ENCODE peak calls at places on chromosomes 16 and 17, in four cellular contexts. One of them, this sample, is unnamed.

GRCh38 chr17:8447816-8448215 is 12.1 kb downstream of the NDEL1 start:
- DNase-seq in HL-60: no peak
- DNase-seq in HepG2: peak; percentile 57
- DNase-seq in Panc1: no peak
- DNase-seq in this sample: no peak

GRCh38 chr17:32525116-32525515 is 38.3 kb downstream of the CDK5R1 start:
- DNase-seq in HL-60: no peak
- DNase-seq in HepG2: no peak
- DNase-seq in Panc1: no peak
- DNase-seq in this sample: no peak

GRCh38 chr16:20336955-20337354 is 9.6 kb upstream of the GP2 start:
- DNase-seq in HL-60: no peak
- DNase-seq in HepG2: no peak
- DNase-seq in Panc1: no peak
- DNase-seq in this sample: no peak

GRCh38 chr17:68401288-68401687 is 56.0 kb downstream of the WIPI1 start:
- DNase-seq in HL-60: no peak
- DNase-seq in HepG2: no peak
- DNase-seq in Panc1: no peak
- DNase-seq in this sample: no peak

GRCh38 chr17:38421871-38422819 is 6.1 kb upstream of the ARHGAP23 start:
- DNase-seq in HL-60: no peak
- DNase-seq in HepG2: no peak
- DNase-seq in Panc1: no peak
- DNase-seq in this sample: no peak

GRCh38 chr17:82536220-82537201 is 17.0 kb downstream of the FOXK2 start:
- DNase-seq in HL-60: no peak
- DNase-seq in HepG2: no peak
- DNase-seq in Panc1: no peak
- DNase-seq in this sample: peak; percentile 30

GRCh38 chr16:58021661-58022551 is 3.6 kb upstream of the MMP15 start:
- DNase-seq in HL-60: no peak
- DNase-seq in HepG2: no peak
- DNase-seq in Panc1: no peak
- DNase-seq in this sample: no peak

GRCh38 chr17:550041-550398 is 164.6 kb downstream of the VPS53 start:
- DNase-seq in HL-60: no peak
- DNase-seq in HepG2: no peak
- DNase-seq in Panc1: no peak
- DNase-seq in this sample: no peak

GRCh38 chr16:55434000-55434399 is 45.0 kb upstream of the MMP2 start:
- DNase-seq in HL-60: no peak
- DNase-seq in HepG2: no peak
- DNase-seq in Panc1: no peak
- DNase-seq in this sample: no peak

GRCh38 chr16:29757950-29758466 is 12.2 kb upstream of the C16orf54 start:
- DNase-seq in HL-60: no peak
- DNase-seq in HepG2: peak; percentile 82
- DNase-seq in Panc1: no peak
- DNase-seq in this sample: no peak

GRCh38 chr17:44345497-44346026 is 460 bp downstream of the GRN start:
- DNase-seq in HL-60: peak; percentile 84
- DNase-seq in HepG2: peak; percentile 79
- DNase-seq in Panc1: no peak
- DNase-seq in this sample: peak; percentile 51

GRCh38 chr17:17351356-17351891 is 48.3 kb downstream of the NT5M start:
- DNase-seq in HL-60: no peak
- DNase-seq in HepG2: no peak
- DNase-seq in Panc1: no peak
- DNase-seq in this sample: no peak

GRCh38 chr17:61412860-61413653 is 13.4 kb downstream of the TBX2 start:
- DNase-seq in HL-60: no peak
- DNase-seq in HepG2: peak; percentile 75
- DNase-seq in Panc1: no peak
- DNase-seq in this sample: no peak

GRCh38 chr16:61820398-61820797 is 215.8 kb downstream of the CDH8 start:
- DNase-seq in HL-60: no peak
- DNase-seq in HepG2: no peak
- DNase-seq in Panc1: no peak
- DNase-seq in this sample: no peak

GRCh38 chr16:50534556-50534955 is 13.6 kb upstream of the NKD1 start:
- DNase-seq in HL-60: no peak
- DNase-seq in HepG2: no peak
- DNase-seq in Panc1: no peak
- DNase-seq in this sample: no peak

GRCh38 chr17:43453331-43453812 is 30.4 kb upstream of the DHX8 start:
- DNase-seq in HL-60: no peak
- DNase-seq in HepG2: no peak
- DNase-seq in Panc1: no peak
- DNase-seq in this sample: no peak

GRCh38 chr17:61135782-61136181 is 263.9 kb upstream of the TBX2 start:
- DNase-seq in HL-60: no peak
- DNase-seq in HepG2: no peak
- DNase-seq in Panc1: no peak
- DNase-seq in this sample: no peak

GRCh38 chr16:48522041-48522440 is 87.9 kb downstream of the N4BP1 start:
- DNase-seq in HL-60: no peak
- DNase-seq in HepG2: no peak
- DNase-seq in Panc1: no peak
- DNase-seq in this sample: no peak

GRCh38 chr17:7114241-7114874 is at the start of gene ASGR2:
- DNase-seq in HL-60: no peak
- DNase-seq in HepG2: peak; percentile 98
- DNase-seq in Panc1: no peak
- DNase-seq in this sample: no peak

GRCh38 chr16:27515874-27516353 is 33.8 kb downstream of the GTF3C1 start:
- DNase-seq in HL-60: no peak
- DNase-seq in HepG2: peak; percentile 36
- DNase-seq in Panc1: no peak
- DNase-seq in this sample: no peak

GRCh38 chr16:27472091-27473020 is 70.4 kb downstream of the IL21R start:
- DNase-seq in HL-60: no peak
- DNase-seq in HepG2: no peak
- DNase-seq in Panc1: no peak
- DNase-seq in this sample: no peak

GRCh38 chr17:27602721-27603445 is 28.1 kb upstream of the LGALS9 start:
- DNase-seq in HL-60: peak; percentile 54
- DNase-seq in HepG2: peak; percentile 42
- DNase-seq in Panc1: peak; percentile 38
- DNase-seq in this sample: peak; percentile 60

GRCh38 chr17:9973689-9974459 is 68.8 kb upstream of the RCVRN start:
- DNase-seq in HL-60: no peak
- DNase-seq in HepG2: peak; percentile 11
- DNase-seq in Panc1: no peak
- DNase-seq in this sample: no peak

GRCh38 chr16:10314811-10315210 is 71.0 kb upstream of the ATF7IP2 start:
- DNase-seq in HL-60: no peak
- DNase-seq in HepG2: peak; percentile 65
- DNase-seq in Panc1: no peak
- DNase-seq in this sample: no peak

GRCh38 chr16:90040152-90041023 is 21.1 kb upstream of the DBNDD1 start:
- DNase-seq in HL-60: no peak
- DNase-seq in HepG2: no peak
- DNase-seq in Panc1: no peak
- DNase-seq in this sample: no peak
- H3K27ac ChIP-seq in HL-60: no peak overlapping the region
- H3K27ac ChIP-seq in HepG2: no peak overlapping the region
- H3K27ac ChIP-seq in Panc1: no peak overlapping the region
- H3K27ac ChIP-seq in this sample: no peak overlapping the region

GRCh38 chr17:41689497-41690299 is 1.0 kb downstream of the EIF1 start:
- DNase-seq in HL-60: no peak
- DNase-seq in HepG2: peak; percentile 69
- DNase-seq in Panc1: no peak
- DNase-seq in this sample: peak; percentile 33
- TF ChIP-seq POLR2AphosphoS5 in HL-60: peak; percentile 11
- TF ChIP-seq POLR2AphosphoS5 in HepG2: peak; percentile 3
- TF ChIP-seq POLR2AphosphoS5 in Panc1: no peak
- TF ChIP-seq POLR2AphosphoS5 in this sample: no peak

DNA sequence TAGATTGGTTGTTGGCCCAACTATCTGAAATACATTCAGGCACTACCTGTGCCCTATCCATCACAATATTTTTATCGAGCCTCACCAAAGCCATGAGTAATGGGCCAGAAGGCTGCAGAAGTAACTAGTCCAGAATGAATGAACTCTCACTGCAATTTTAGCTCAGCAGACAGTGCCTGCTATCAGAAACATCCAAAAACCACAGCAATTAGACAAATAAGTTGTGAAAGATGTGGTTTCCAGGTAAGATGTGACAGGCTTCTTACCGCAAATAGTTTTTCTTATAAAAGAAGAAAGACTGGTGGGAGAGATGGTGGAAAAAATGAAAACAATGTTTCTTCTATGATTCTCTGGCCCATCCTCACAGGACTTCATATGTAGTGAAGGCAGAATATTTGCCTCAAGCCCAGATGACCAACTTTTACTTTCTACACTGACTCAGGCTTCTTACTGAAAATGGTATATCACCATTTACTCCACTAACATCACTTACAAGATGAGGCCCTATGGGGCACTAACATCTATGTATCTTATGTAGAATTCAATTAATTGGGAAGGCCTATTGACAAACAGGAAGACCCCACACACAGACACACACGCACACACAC is 9.8 kb upstream of the RFFL start:
- DNase-seq in HL-60: no peak
- DNase-seq in HepG2: no peak
- DNase-seq in Panc1: no peak
- DNase-seq in this sample: no peak
- H3K27ac ChIP-seq in HL-60: no peak overlapping the region
- H3K27ac ChIP-seq in HepG2: peak overlapping the region; percentile 21
- H3K27ac ChIP-seq in Panc1: no peak overlapping the region
- H3K27ac ChIP-seq in this sample: no peak overlapping the region

GRCh38 chr17:63837962-63838585 is 4.4 kb downstream of the SMARCD2 start:
- DNase-seq in HL-60: no peak
- DNase-seq in HepG2: no peak
- DNase-seq in Panc1: no peak
- DNase-seq in this sample: no peak

GRCh38 chr17:63837480-63837879 is 5.0 kb downstream of the SMARCD2 start:
- DNase-seq in HL-60: no peak
- DNase-seq in HepG2: no peak
- DNase-seq in Panc1: no peak
- DNase-seq in this sample: no peak

GRCh38 chr17:63840591-63841349 is 1.7 kb downstream of the SMARCD2 start:
- DNase-seq in HL-60: no peak
- DNase-seq in HepG2: no peak
- DNase-seq in Panc1: no peak
- DNase-seq in this sample: peak; percentile 16

GRCh38 chr17:63836811-63837210 is 5.7 kb downstream of the SMARCD2 start:
- DNase-seq in HL-60: no peak
- DNase-seq in HepG2: no peak
- DNase-seq in Panc1: no peak
- DNase-seq in this sample: no peak

GRCh38 chr17:63838586-63839184 is 3.8 kb downstream of the SMARCD2 start:
- DNase-seq in HL-60: no peak
- DNase-seq in HepG2: no peak
- DNase-seq in Panc1: no peak
- DNase-seq in this sample: peak; percentile 97
- TF ChIP-seq POLR2AphosphoS5 in HL-60: no peak
- TF ChIP-seq POLR2AphosphoS5 in HepG2: no peak
- TF ChIP-seq POLR2AphosphoS5 in Panc1: no peak
- TF ChIP-seq POLR2AphosphoS5 in this sample: peak; percentile 94

DNA sequence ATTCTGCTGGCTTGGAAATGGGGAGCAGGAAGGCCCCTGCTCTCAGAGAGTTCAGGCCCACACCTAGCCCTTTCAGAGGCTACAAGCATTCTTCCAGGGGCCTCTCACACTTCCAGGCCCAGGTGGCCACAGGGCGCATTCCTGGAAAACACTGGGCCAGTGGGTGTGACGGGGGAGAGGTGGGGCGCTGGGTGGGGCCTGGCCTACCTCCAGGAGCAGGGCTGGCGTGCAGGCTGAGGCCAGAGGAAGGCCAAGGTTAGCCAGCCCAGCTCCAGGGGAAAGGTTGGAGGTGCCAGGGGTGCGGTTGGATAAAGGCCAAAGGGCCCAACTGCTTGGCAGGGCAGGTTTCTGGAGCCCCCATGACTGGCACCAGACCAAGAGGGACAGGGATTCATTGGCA is 198.2 kb downstream of the MAF start:
- DNase-seq in HL-60: no peak
- DNase-seq in HepG2: no peak
- DNase-seq in Panc1: no peak
- DNase-seq in this sample: no peak
- H3K27ac ChIP-seq in HL-60: no peak overlapping the region
- H3K27ac ChIP-seq in HepG2: no peak overlapping the region
- H3K27ac ChIP-seq in Panc1: no peak overlapping the region
- H3K27ac ChIP-seq in this sample: no peak overlapping the region

GRCh38 chr17:75273968-75274708 is 3.1 kb upstream of the MIF4GD start:
- DNase-seq in HL-60: no peak
- DNase-seq in HepG2: no peak
- DNase-seq in Panc1: no peak
- DNase-seq in this sample: no peak
- TF ChIP-seq POLR2AphosphoS5 in HL-60: no peak
- TF ChIP-seq POLR2AphosphoS5 in HepG2: no peak
- TF ChIP-seq POLR2AphosphoS5 in Panc1: peak; percentile 5
- TF ChIP-seq POLR2AphosphoS5 in this sample: no peak

DNA sequence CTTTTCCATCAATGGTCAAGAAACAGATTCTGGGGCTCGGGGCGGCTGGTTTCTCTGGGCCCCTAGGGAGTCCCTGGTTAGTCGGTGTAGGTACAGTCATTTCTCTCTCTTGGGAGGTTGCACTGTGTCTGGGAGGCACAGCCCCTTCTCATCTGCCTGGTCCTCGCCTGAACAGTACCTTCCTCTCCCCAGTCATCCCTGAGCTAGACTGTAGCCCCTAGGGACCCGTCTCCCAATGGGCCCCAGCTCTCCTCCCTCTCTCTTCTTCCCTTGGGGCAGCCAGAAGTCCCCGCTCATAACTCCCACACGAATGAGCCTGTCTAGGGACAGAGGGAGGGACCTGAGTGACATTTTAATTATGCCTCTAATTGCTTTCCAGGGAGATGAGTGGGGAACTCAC is 20.2 kb upstream of the CPSF4L start:
- DNase-seq in HL-60: no peak
- DNase-seq in HepG2: no peak
- DNase-seq in Panc1: no peak
- DNase-seq in this sample: no peak
- H3K27ac ChIP-seq in HL-60: no peak overlapping the region
- H3K27ac ChIP-seq in HepG2: no peak overlapping the region
- H3K27ac ChIP-seq in Panc1: no peak overlapping the region
- H3K27ac ChIP-seq in this sample: peak overlapping the region; percentile 36

GRCh38 chr17:78032166-78032565 is 73.7 kb downstream of the TNRC6C start:
- DNase-seq in HL-60: no peak
- DNase-seq in HepG2: no peak
- DNase-seq in Panc1: no peak
- DNase-seq in this sample: no peak
- TF ChIP-seq POLR2AphosphoS5 in HL-60: no peak
- TF ChIP-seq POLR2AphosphoS5 in HepG2: no peak
- TF ChIP-seq POLR2AphosphoS5 in Panc1: no peak
- TF ChIP-seq POLR2AphosphoS5 in this sample: no peak

This sample was measured in prostate gland.